ENCODE peak calls at places on chromosomes 7 and 10, in six cellular contexts. One of them, this sample, is unnamed.

GRCh38 chr10:103125323-103126267 is 67.5 kb downstream of the NT5C2 start:
- DNase-seq in endothelial cell: no peak
- DNase-seq in HL-60: no peak
- DNase-seq in mesothelial cell of epicardium: no peak
- DNase-seq in esophagus squamous epithelium: no peak
- DNase-seq in mammary epithelial cell: no peak
- DNase-seq in this sample: no peak

GRCh38 chr7:33195264-33195663 is 65.9 kb downstream of the BBS9 start:
- DNase-seq in endothelial cell: no peak
- DNase-seq in HL-60: no peak
- DNase-seq in mesothelial cell of epicardium: no peak
- DNase-seq in esophagus squamous epithelium: no peak
- DNase-seq in mammary epithelial cell: peak; percentile 83
- DNase-seq in this sample: no peak

GRCh38 chr7:111771638-111772037 is 209.3 kb upstream of the IMMP2L start:
- DNase-seq in endothelial cell: no peak
- DNase-seq in HL-60: no peak
- DNase-seq in mesothelial cell of epicardium: no peak
- DNase-seq in esophagus squamous epithelium: no peak
- DNase-seq in mammary epithelial cell: no peak
- DNase-seq in this sample: no peak

GRCh38 chr7:143331179-143331825 is 15.4 kb downstream of the CLCN1 start:
- DNase-seq in endothelial cell: no peak
- DNase-seq in HL-60: no peak
- DNase-seq in mesothelial cell of epicardium: no peak
- DNase-seq in esophagus squamous epithelium: no peak
- DNase-seq in mammary epithelial cell: peak; percentile 89
- DNase-seq in this sample: no peak

GRCh38 chr10:58756126-58756525 is 243.5 kb downstream of the BICC1 start:
- DNase-seq in endothelial cell: no peak
- DNase-seq in HL-60: no peak
- DNase-seq in mesothelial cell of epicardium: no peak
- DNase-seq in esophagus squamous epithelium: no peak
- DNase-seq in mammary epithelial cell: no peak
- DNase-seq in this sample: no peak

GRCh38 chr10:96643920-96644319 is 57.1 kb upstream of the TM9SF3 start:
- DNase-seq in endothelial cell: no peak
- DNase-seq in HL-60: no peak
- DNase-seq in mesothelial cell of epicardium: no peak
- DNase-seq in esophagus squamous epithelium: no peak
- DNase-seq in mammary epithelial cell: no peak
- DNase-seq in this sample: no peak

GRCh38 chr7:29975564-29975963 is 14.0 kb downstream of the SCRN1 start:
- DNase-seq in endothelial cell: no peak
- DNase-seq in HL-60: no peak
- DNase-seq in mesothelial cell of epicardium: no peak
- DNase-seq in esophagus squamous epithelium: no peak
- DNase-seq in mammary epithelial cell: no peak
- DNase-seq in this sample: no peak

GRCh38 chr10:110642980-110643655 is 1.0 kb upstream of the RBM20 start:
- DNase-seq in endothelial cell: peak; percentile 43
- DNase-seq in HL-60: no peak
- DNase-seq in mesothelial cell of epicardium: peak; percentile 45
- DNase-seq in esophagus squamous epithelium: no peak
- DNase-seq in mammary epithelial cell: no peak
- DNase-seq in this sample: peak; percentile 52

GRCh38 chr7:159118220-159118595 is 26.5 kb downstream of the VIPR2 start:
- DNase-seq in endothelial cell: no peak
- DNase-seq in HL-60: no peak
- DNase-seq in mesothelial cell of epicardium: no peak
- DNase-seq in esophagus squamous epithelium: no peak
- DNase-seq in mammary epithelial cell: no peak
- DNase-seq in this sample: no peak

GRCh38 chr10:60921631-60922030 is 22.4 kb downstream of the RHOBTB1 start:
- DNase-seq in endothelial cell: no peak
- DNase-seq in HL-60: peak; percentile 22
- DNase-seq in mesothelial cell of epicardium: no peak
- DNase-seq in esophagus squamous epithelium: no peak
- DNase-seq in mammary epithelial cell: no peak
- DNase-seq in this sample: no peak

GRCh38 chr7:93717217-93717900 is 142.8 kb upstream of the CALCR start:
- DNase-seq in endothelial cell: no peak
- DNase-seq in HL-60: no peak
- DNase-seq in mesothelial cell of epicardium: no peak
- DNase-seq in esophagus squamous epithelium: no peak
- DNase-seq in mammary epithelial cell: peak; percentile 79
- DNase-seq in this sample: no peak

GRCh38 chr7:15652776-15653290 is 33.6 kb downstream of the MEOX2 start:
- DNase-seq in endothelial cell: no peak
- DNase-seq in HL-60: no peak
- DNase-seq in mesothelial cell of epicardium: no peak
- DNase-seq in esophagus squamous epithelium: no peak
- DNase-seq in mammary epithelial cell: no peak
- DNase-seq in this sample: no peak

GRCh38 chr10:28300027-28300426 is 2.8 kb downstream of the MPP7 start:
- DNase-seq in endothelial cell: no peak
- DNase-seq in HL-60: no peak
- DNase-seq in mesothelial cell of epicardium: no peak
- DNase-seq in esophagus squamous epithelium: no peak
- DNase-seq in mammary epithelial cell: peak; percentile 12
- DNase-seq in this sample: no peak
- TF ChIP-seq CTCF in endothelial cell: no peak
- TF ChIP-seq CTCF in HL-60: no peak
- TF ChIP-seq CTCF in mesothelial cell of epicardium: no peak
- TF ChIP-seq CTCF in esophagus squamous epithelium: peak; percentile 22
- TF ChIP-seq CTCF in mammary epithelial cell: peak; percentile 24
- TF ChIP-seq CTCF in this sample: no peak

GRCh38 chr10:70265032-70265689 is 18.6 kb downstream of the NPFFR1 start:
- DNase-seq in endothelial cell: peak; percentile 22
- DNase-seq in HL-60: no peak
- DNase-seq in mesothelial cell of epicardium: no peak
- DNase-seq in esophagus squamous epithelium: no peak
- DNase-seq in mammary epithelial cell: peak; percentile 39
- DNase-seq in this sample: no peak
- TF ChIP-seq CTCF in endothelial cell: no peak
- TF ChIP-seq CTCF in HL-60: no peak
- TF ChIP-seq CTCF in mesothelial cell of epicardium: no peak
- TF ChIP-seq CTCF in esophagus squamous epithelium: no peak
- TF ChIP-seq CTCF in mammary epithelial cell: peak; percentile 44
- TF ChIP-seq CTCF in this sample: no peak

GRCh38 chr10:685613-686012 is 3.9 kb downstream of the DIP2C start:
- DNase-seq in endothelial cell: no peak
- DNase-seq in HL-60: no peak
- DNase-seq in mesothelial cell of epicardium: no peak
- DNase-seq in esophagus squamous epithelium: no peak
- DNase-seq in mammary epithelial cell: no peak
- DNase-seq in this sample: no peak

GRCh38 chr10:681670-682318 is 7.7 kb downstream of the DIP2C start:
- DNase-seq in endothelial cell: no peak
- DNase-seq in HL-60: no peak
- DNase-seq in mesothelial cell of epicardium: no peak
- DNase-seq in esophagus squamous epithelium: no peak
- DNase-seq in mammary epithelial cell: no peak
- DNase-seq in this sample: no peak

GRCh38 chr10:686155-686931 is 3.1 kb downstream of the DIP2C start:
- DNase-seq in endothelial cell: no peak
- DNase-seq in HL-60: no peak
- DNase-seq in mesothelial cell of epicardium: no peak
- DNase-seq in esophagus squamous epithelium: no peak
- DNase-seq in mammary epithelial cell: no peak
- DNase-seq in this sample: no peak

GRCh38 chr10:682931-683447 is 6.5 kb downstream of the DIP2C start:
- DNase-seq in endothelial cell: no peak
- DNase-seq in HL-60: no peak
- DNase-seq in mesothelial cell of epicardium: no peak
- DNase-seq in esophagus squamous epithelium: no peak
- DNase-seq in mammary epithelial cell: no peak
- DNase-seq in this sample: no peak

DNA sequence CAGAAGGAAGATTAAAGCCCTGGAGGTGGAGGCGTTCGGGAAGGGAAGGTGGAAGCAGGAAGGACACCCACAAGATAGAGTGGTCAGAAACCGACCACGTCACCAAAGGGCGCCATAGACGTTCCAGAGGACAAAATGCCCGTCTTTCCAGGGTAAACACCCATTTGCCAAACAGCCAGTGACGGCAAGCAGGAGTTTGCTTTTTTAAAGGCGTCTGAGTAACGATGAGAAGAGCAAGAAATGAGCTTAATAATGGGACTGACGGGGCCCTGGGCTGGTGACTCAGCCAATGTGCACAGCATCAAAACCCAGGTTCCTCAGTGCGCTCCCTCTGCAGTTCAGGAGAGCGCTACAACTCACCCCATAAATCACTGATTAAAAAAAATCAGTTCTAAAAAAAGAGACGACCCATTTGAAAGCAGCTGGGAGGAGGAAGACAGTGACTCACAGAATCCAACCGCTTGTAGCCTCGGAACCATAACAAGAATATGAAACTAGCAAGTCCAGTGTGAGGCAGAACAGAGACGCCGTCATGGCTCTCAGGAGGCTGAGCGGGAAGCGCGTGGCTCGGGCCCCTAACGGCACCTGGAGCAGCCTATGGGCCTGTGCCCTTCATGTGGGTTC is 5.9 kb downstream of the DIP2C start:
- DNase-seq in endothelial cell: no peak
- DNase-seq in HL-60: no peak
- DNase-seq in mesothelial cell of epicardium: no peak
- DNase-seq in esophagus squamous epithelium: no peak
- DNase-seq in mammary epithelial cell: no peak
- DNase-seq in this sample: peak; percentile 78
- TF ChIP-seq CTCF in endothelial cell: no peak
- TF ChIP-seq CTCF in HL-60: no peak
- TF ChIP-seq CTCF in mesothelial cell of epicardium: no peak
- TF ChIP-seq CTCF in esophagus squamous epithelium: no peak
- TF ChIP-seq CTCF in mammary epithelial cell: no peak
- TF ChIP-seq CTCF in this sample: no peak

DNA sequence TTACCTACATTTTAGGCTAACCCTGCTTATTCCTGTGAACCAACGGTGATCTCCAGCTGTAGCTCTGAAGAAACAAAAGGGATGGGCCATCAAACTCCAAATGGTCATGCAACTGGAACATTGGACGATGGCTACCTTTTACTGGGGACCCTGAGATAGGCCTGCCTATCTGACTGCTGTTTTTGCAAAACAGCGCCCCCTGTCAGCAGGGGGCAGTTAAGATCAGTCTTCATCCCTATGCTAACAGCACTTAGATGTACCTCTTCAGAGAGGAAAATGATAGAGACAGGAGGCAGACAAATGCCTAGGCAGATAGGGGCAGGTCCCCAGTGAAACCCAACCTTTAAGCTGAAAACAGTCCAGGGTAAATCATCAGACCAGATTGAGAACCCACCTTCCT is 1085.4 kb upstream of the SORCS1 start:
- DNase-seq in endothelial cell: no peak
- DNase-seq in HL-60: peak; percentile 15
- DNase-seq in mesothelial cell of epicardium: no peak
- DNase-seq in esophagus squamous epithelium: no peak
- DNase-seq in mammary epithelial cell: no peak
- DNase-seq in this sample: no peak
- TF ChIP-seq CTCF in endothelial cell: no peak
- TF ChIP-seq CTCF in HL-60: peak; percentile 38
- TF ChIP-seq CTCF in mesothelial cell of epicardium: no peak
- TF ChIP-seq CTCF in esophagus squamous epithelium: no peak
- TF ChIP-seq CTCF in mammary epithelial cell: no peak
- TF ChIP-seq CTCF in this sample: no peak

GRCh38 chr7:40527723-40528122 is 392.9 kb downstream of the SUGCT start:
- DNase-seq in endothelial cell: no peak
- DNase-seq in HL-60: no peak
- DNase-seq in mesothelial cell of epicardium: no peak
- DNase-seq in esophagus squamous epithelium: no peak
- DNase-seq in mammary epithelial cell: no peak
- DNase-seq in this sample: no peak
- TF ChIP-seq CTCF in endothelial cell: no peak
- TF ChIP-seq CTCF in HL-60: no peak
- TF ChIP-seq CTCF in mesothelial cell of epicardium: no peak
- TF ChIP-seq CTCF in esophagus squamous epithelium: no peak
- TF ChIP-seq CTCF in mammary epithelial cell: peak; percentile 7
- TF ChIP-seq CTCF in this sample: no peak

DNA sequence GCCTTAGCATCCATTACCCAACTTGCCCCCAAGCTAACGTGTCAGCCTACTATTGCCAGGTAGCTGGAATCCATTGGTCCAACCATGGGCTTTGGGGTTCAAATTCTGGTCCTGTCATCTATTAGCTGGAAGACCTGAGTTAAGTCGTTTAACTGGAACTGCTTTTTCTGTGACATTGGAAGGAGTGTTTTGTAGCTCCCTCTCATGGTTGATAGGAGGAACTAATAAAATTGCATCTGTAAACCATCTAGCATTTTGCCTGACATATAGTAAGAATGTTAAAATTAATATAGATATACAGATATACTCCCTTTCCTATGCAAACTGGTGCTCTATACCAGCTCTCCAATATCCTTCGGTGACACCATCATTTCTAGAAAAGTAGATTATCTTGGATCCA is 23.8 kb upstream of the SLF2 start:
- DNase-seq in endothelial cell: no peak
- DNase-seq in HL-60: no peak
- DNase-seq in mesothelial cell of epicardium: no peak
- DNase-seq in esophagus squamous epithelium: no peak
- DNase-seq in mammary epithelial cell: no peak
- DNase-seq in this sample: no peak
- TF ChIP-seq CTCF in endothelial cell: peak; percentile 22
- TF ChIP-seq CTCF in HL-60: peak; percentile 14
- TF ChIP-seq CTCF in mesothelial cell of epicardium: peak; percentile 24
- TF ChIP-seq CTCF in esophagus squamous epithelium: no peak
- TF ChIP-seq CTCF in mammary epithelial cell: peak; percentile 41
- TF ChIP-seq CTCF in this sample: peak; percentile 10

DNA sequence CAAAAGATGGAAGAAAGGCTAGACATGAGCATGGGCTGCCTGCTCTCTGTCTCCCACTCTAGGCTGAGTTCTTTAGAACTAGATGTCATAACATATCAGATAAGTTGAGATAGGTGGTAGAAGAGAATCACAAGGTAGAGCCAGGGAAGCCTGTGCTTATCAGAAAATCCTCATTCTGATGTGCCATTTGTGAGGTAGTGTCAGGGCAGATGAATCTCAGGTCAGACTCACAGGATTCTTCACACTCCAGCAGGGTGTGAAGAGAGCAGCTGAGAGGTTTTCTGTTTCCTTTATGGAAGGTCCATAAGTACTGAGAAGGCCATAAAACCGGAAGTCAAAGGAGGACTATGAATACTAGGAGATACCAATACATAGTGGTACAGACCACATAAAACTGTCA is 132.9 kb downstream of the RNLS start:
- DNase-seq in endothelial cell: no peak
- DNase-seq in HL-60: no peak
- DNase-seq in mesothelial cell of epicardium: no peak
- DNase-seq in esophagus squamous epithelium: no peak
- DNase-seq in mammary epithelial cell: no peak
- DNase-seq in this sample: no peak
- TF ChIP-seq CTCF in endothelial cell: no peak
- TF ChIP-seq CTCF in HL-60: no peak
- TF ChIP-seq CTCF in mesothelial cell of epicardium: no peak
- TF ChIP-seq CTCF in esophagus squamous epithelium: no peak
- TF ChIP-seq CTCF in mammary epithelial cell: no peak
- TF ChIP-seq CTCF in this sample: no peak

DNA sequence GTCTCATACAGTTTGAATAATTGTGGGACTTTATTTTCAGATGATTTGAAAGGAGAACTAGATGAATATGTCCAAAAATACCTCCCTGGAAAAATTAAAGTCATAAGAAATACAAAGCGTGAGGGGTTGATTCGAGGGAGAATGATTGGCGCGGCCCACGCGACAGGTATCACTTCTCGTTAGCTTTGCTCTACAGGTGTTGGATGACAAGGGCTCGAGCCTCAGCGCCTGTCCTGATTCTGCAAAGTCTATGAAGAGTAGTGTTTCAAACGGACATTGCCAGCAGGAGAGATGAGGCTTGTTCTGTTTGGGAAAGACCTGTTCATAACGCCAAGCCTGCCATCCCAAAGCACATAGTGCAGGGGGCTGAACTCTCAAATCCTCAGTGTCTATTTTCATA is 79.7 kb downstream of the GALNT11 start:
- DNase-seq in endothelial cell: no peak
- DNase-seq in HL-60: no peak
- DNase-seq in mesothelial cell of epicardium: no peak
- DNase-seq in esophagus squamous epithelium: no peak
- DNase-seq in mammary epithelial cell: no peak
- DNase-seq in this sample: no peak
- TF ChIP-seq CTCF in endothelial cell: no peak
- TF ChIP-seq CTCF in HL-60: no peak
- TF ChIP-seq CTCF in mesothelial cell of epicardium: no peak
- TF ChIP-seq CTCF in esophagus squamous epithelium: no peak
- TF ChIP-seq CTCF in mammary epithelial cell: no peak
- TF ChIP-seq CTCF in this sample: no peak